ENCODE peak calls at places on chromosomes 12 and 14, in six cellular contexts. One of them, this sample, is unnamed.

GRCh38 chr12:61798778-61799177 is 461.4 kb upstream of the USP15 start:
- DNase-seq in ovary: no peak
- DNase-seq in K562: no peak
- DNase-seq in GM12878: no peak
- DNase-seq in SK-N-SH: no peak
- DNase-seq in A549: no peak
- DNase-seq in this sample: no peak

GRCh38 chr12:114339626-114340025 is 66.3 kb downstream of the TBX5 start:
- DNase-seq in A549: no peak
- DNase-seq in GM12878: no peak
- DNase-seq in ovary: no peak
- DNase-seq in K562: no peak
- DNase-seq in SK-N-SH: no peak
- DNase-seq in this sample: no peak

GRCh38 chr14:71142375-71143038 is 235.2 kb downstream of the PCNX1 start:
- DNase-seq in K562: no peak
- DNase-seq in SK-N-SH: no peak
- DNase-seq in A549: no peak
- DNase-seq in GM12878: peak
- DNase-seq in ovary: no peak
- DNase-seq in this sample: no peak

GRCh38 chr14:50920482-50921225 is 23.6 kb downstream of the PYGL start:
- DNase-seq in A549: peak
- DNase-seq in GM12878: no peak
- DNase-seq in SK-N-SH: no peak
- DNase-seq in K562: no peak
- DNase-seq in ovary: no peak
- DNase-seq in this sample: no peak

GRCh38 chr12:14567311-14568195 is at the start of gene PLBD1:
- DNase-seq in K562: peak
- DNase-seq in ovary: peak
- DNase-seq in SK-N-SH: peak
- DNase-seq in GM12878: no peak
- DNase-seq in A549: peak
- DNase-seq in this sample: peak

GRCh38 chr14:60163741-60164140 is 1.5 kb downstream of the DHRS7 start:
- DNase-seq in SK-N-SH: no peak
- DNase-seq in GM12878: no peak
- DNase-seq in A549: no peak
- DNase-seq in ovary: no peak
- DNase-seq in K562: no peak
- DNase-seq in this sample: no peak

GRCh38 chr12:124422142-124422569 is 127.3 kb downstream of the RFLNA start:
- DNase-seq in SK-N-SH: no peak
- DNase-seq in ovary: peak
- DNase-seq in K562: peak
- DNase-seq in A549: peak
- DNase-seq in GM12878: no peak
- DNase-seq in this sample: peak

GRCh38 chr14:51869426-51870113 is 9.2 kb downstream of the GNG2 start:
- DNase-seq in A549: no peak
- DNase-seq in K562: no peak
- DNase-seq in GM12878: no peak
- DNase-seq in SK-N-SH: no peak
- DNase-seq in ovary: no peak
- DNase-seq in this sample: no peak

GRCh38 chr14:70814466-70814865 is 5.2 kb upstream of the MAP3K9 start:
- DNase-seq in ovary: no peak
- DNase-seq in A549: no peak
- DNase-seq in GM12878: no peak
- DNase-seq in K562: no peak
- DNase-seq in SK-N-SH: no peak
- DNase-seq in this sample: no peak

GRCh38 chr14:65502676-65503124 is 90.2 kb downstream of the FUT8 start:
- DNase-seq in K562: no peak
- DNase-seq in ovary: no peak
- DNase-seq in GM12878: peak
- DNase-seq in A549: no peak
- DNase-seq in SK-N-SH: no peak
- DNase-seq in this sample: no peak

GRCh38 chr14:80636071-80636470 is 305.5 kb downstream of the CEP128 start:
- DNase-seq in A549: peak
- DNase-seq in K562: no peak
- DNase-seq in GM12878: no peak
- DNase-seq in SK-N-SH: no peak
- DNase-seq in ovary: no peak
- DNase-seq in this sample: no peak

GRCh38 chr12:10618338-10618987 is 5.1 kb upstream of the MAGOHB start:
- DNase-seq in SK-N-SH: no peak
- DNase-seq in A549: peak
- DNase-seq in ovary: no peak
- DNase-seq in K562: peak
- DNase-seq in GM12878: no peak
- DNase-seq in this sample: no peak

GRCh38 chr12:111446044-111446581 is 40.4 kb downstream of the SH2B3 start:
- DNase-seq in GM12878: no peak
- DNase-seq in ovary: no peak
- DNase-seq in SK-N-SH: peak
- DNase-seq in A549: no peak
- DNase-seq in K562: peak
- DNase-seq in this sample: peak

GRCh38 chr14:80164991-80165390 is 46.3 kb downstream of the DIO2 start:
- DNase-seq in ovary: no peak
- DNase-seq in A549: no peak
- DNase-seq in K562: no peak
- DNase-seq in GM12878: no peak
- DNase-seq in SK-N-SH: no peak
- DNase-seq in this sample: no peak

GRCh38 chr14:74550071-74550470 is 56.5 kb downstream of the ISCA2 start:
- DNase-seq in K562: no peak
- DNase-seq in GM12878: no peak
- DNase-seq in SK-N-SH: no peak
- DNase-seq in ovary: no peak
- DNase-seq in A549: no peak
- DNase-seq in this sample: no peak

GRCh38 chr14:24334431-24335271 is at the start of gene ADCY4:
- DNase-seq in ovary: no peak
- DNase-seq in GM12878: no peak
- DNase-seq in K562: no peak
- DNase-seq in SK-N-SH: peak
- DNase-seq in A549: no peak
- DNase-seq in this sample: no peak

GRCh38 chr12:71865166-71865713 is 25.7 kb downstream of the TBC1D15 start:
- DNase-seq in A549: peak
- DNase-seq in ovary: no peak
- DNase-seq in GM12878: no peak
- DNase-seq in K562: no peak
- DNase-seq in SK-N-SH: no peak
- DNase-seq in this sample: no peak

GRCh38 chr14:50318031-50318626 is 6.0 kb downstream of the DMAC2L start:
- DNase-seq in ovary: no peak
- DNase-seq in GM12878: no peak
- DNase-seq in A549: peak
- DNase-seq in K562: no peak
- DNase-seq in SK-N-SH: peak
- DNase-seq in this sample: no peak

GRCh38 chr12:110930348-110931314 is 10.3 kb upstream of the MYL2 start:
- DNase-seq in K562: no peak
- DNase-seq in GM12878: no peak
- DNase-seq in ovary: no peak
- DNase-seq in A549: no peak
- DNase-seq in SK-N-SH: no peak
- DNase-seq in this sample: no peak

GRCh38 chr14:94079891-94080605 is 954 bp downstream of the DDX24 start:
- DNase-seq in GM12878: no peak
- DNase-seq in A549: no peak
- DNase-seq in K562: no peak
- DNase-seq in SK-N-SH: no peak
- DNase-seq in ovary: no peak
- DNase-seq in this sample: no peak

GRCh38 chr12:112997506-112997905 is 19.2 kb downstream of the OAS2 start:
- DNase-seq in SK-N-SH: no peak
- DNase-seq in ovary: no peak
- DNase-seq in GM12878: no peak
- DNase-seq in A549: no peak
- DNase-seq in K562: no peak
- DNase-seq in this sample: no peak

GRCh38 chr12:92821142-92821541 is 108.0 kb downstream of the EEA1 start:
- DNase-seq in SK-N-SH: no peak
- DNase-seq in A549: no peak
- DNase-seq in ovary: no peak
- DNase-seq in GM12878: no peak
- DNase-seq in K562: no peak
- DNase-seq in this sample: no peak

GRCh38 chr14:72604133-72604532 is 289.8 kb downstream of the DPF3 start:
- DNase-seq in A549: no peak
- DNase-seq in GM12878: no peak
- DNase-seq in K562: no peak
- DNase-seq in SK-N-SH: no peak
- DNase-seq in ovary: no peak
- DNase-seq in this sample: no peak

GRCh38 chr14:22646570-22647254 is 2.6 kb upstream of the OR6J1 start:
- DNase-seq in GM12878: no peak
- DNase-seq in K562: no peak
- DNase-seq in SK-N-SH: no peak
- DNase-seq in A549: peak
- DNase-seq in ovary: no peak
- DNase-seq in this sample: no peak

GRCh38 chr14:76500480-76500879 is 124.5 kb downstream of the ESRRB start:
- DNase-seq in K562: no peak
- DNase-seq in ovary: no peak
- DNase-seq in SK-N-SH: no peak
- DNase-seq in A549: no peak
- DNase-seq in GM12878: no peak
- DNase-seq in this sample: no peak

GRCh38 chr12:3022411-3022810 is 54.8 kb upstream of the TSPAN9 start:
- DNase-seq in SK-N-SH: no peak
- DNase-seq in A549: no peak
- DNase-seq in ovary: no peak
- DNase-seq in K562: no peak
- DNase-seq in GM12878: no peak
- DNase-seq in this sample: no peak

GRCh38 chr14:46769292-46769691 is 117.7 kb upstream of the RPL10L start:
- DNase-seq in GM12878: peak
- DNase-seq in SK-N-SH: no peak
- DNase-seq in A549: no peak
- DNase-seq in K562: no peak
- DNase-seq in ovary: no peak
- DNase-seq in this sample: no peak

GRCh38 chr14:104142136-104143041 is 4.0 kb downstream of the KIF26A start:
- DNase-seq in A549: no peak
- DNase-seq in K562: no peak
- DNase-seq in SK-N-SH: peak
- DNase-seq in ovary: no peak
- DNase-seq in GM12878: no peak
- DNase-seq in this sample: no peak

GRCh38 chr14:104144911-104145825 is 6.8 kb downstream of the KIF26A start:
- DNase-seq in K562: no peak
- DNase-seq in SK-N-SH: peak
- DNase-seq in GM12878: no peak
- DNase-seq in ovary: peak
- DNase-seq in A549: no peak
- DNase-seq in this sample: no peak

GRCh38 chr14:104144453-104144790 is 6.0 kb downstream of the KIF26A start:
- DNase-seq in A549: no peak
- DNase-seq in K562: no peak
- DNase-seq in SK-N-SH: no peak
- DNase-seq in ovary: no peak
- DNase-seq in GM12878: no peak
- DNase-seq in this sample: no peak

GRCh38 chr14:104143071-104143470 is 4.7 kb downstream of the KIF26A start:
- DNase-seq in SK-N-SH: peak
- DNase-seq in A549: no peak
- DNase-seq in K562: no peak
- DNase-seq in GM12878: no peak
- DNase-seq in ovary: no peak
- DNase-seq in this sample: no peak

GRCh38 chr14:104143521-104144452 is 5.4 kb downstream of the KIF26A start:
- DNase-seq in K562: no peak
- DNase-seq in ovary: peak
- DNase-seq in SK-N-SH: peak
- DNase-seq in A549: no peak
- DNase-seq in GM12878: no peak
- DNase-seq in this sample: peak
- TF ChIP-seq EP300 in K562: no peak
- TF ChIP-seq EP300 in ovary: no peak
- TF ChIP-seq EP300 in SK-N-SH: no peak
- TF ChIP-seq EP300 in A549: no peak
- TF ChIP-seq EP300 in GM12878: no peak
- TF ChIP-seq EP300 in this sample: no peak

GRCh38 chr12:56007148-56007891 is 10.2 kb downstream of the SUOX start:
- DNase-seq in K562: peak
- DNase-seq in A549: peak
- DNase-seq in SK-N-SH: peak
- DNase-seq in ovary: peak
- DNase-seq in GM12878: peak
- DNase-seq in this sample: peak
- H3K27ac ChIP-seq in K562: peak
- H3K27ac ChIP-seq in A549: peak
- H3K27ac ChIP-seq in SK-N-SH: peak
- H3K27ac ChIP-seq in ovary: peak
- H3K27ac ChIP-seq in GM12878: peak
- H3K27ac ChIP-seq in this sample: peak

GRCh38 chr12:49020441-49020840 is 1.9 kb upstream of the PRKAG1 start:
- DNase-seq in K562: no peak
- DNase-seq in SK-N-SH: peak
- DNase-seq in GM12878: no peak
- DNase-seq in ovary: peak
- DNase-seq in A549: no peak
- DNase-seq in this sample: no peak

GRCh38 chr12:49019435-49020317 is 1.1 kb upstream of the PRKAG1 start:
- DNase-seq in SK-N-SH: peak
- DNase-seq in ovary: peak
- DNase-seq in K562: peak
- DNase-seq in A549: peak
- DNase-seq in GM12878: no peak
- DNase-seq in this sample: no peak

GRCh38 chr12:49019120-49019430 is 499 bp upstream of the PRKAG1 start:
- DNase-seq in SK-N-SH: no peak
- DNase-seq in GM12878: no peak
- DNase-seq in A549: no peak
- DNase-seq in ovary: no peak
- DNase-seq in K562: no peak
- DNase-seq in this sample: no peak

GRCh38 chr12:49017764-49018281 is 753 bp downstream of the PRKAG1 start:
- DNase-seq in K562: peak
- DNase-seq in SK-N-SH: peak
- DNase-seq in A549: no peak
- DNase-seq in ovary: no peak
- DNase-seq in GM12878: no peak
- DNase-seq in this sample: no peak

GRCh38 chr12:49018282-49019119 is at the start of gene PRKAG1:
- DNase-seq in A549: peak
- DNase-seq in ovary: peak
- DNase-seq in GM12878: peak
- DNase-seq in SK-N-SH: peak
- DNase-seq in K562: peak
- DNase-seq in this sample: peak
- TF ChIP-seq EP300 in A549: no peak
- TF ChIP-seq EP300 in ovary: no peak
- TF ChIP-seq EP300 in GM12878: no peak
- TF ChIP-seq EP300 in SK-N-SH: no peak
- TF ChIP-seq EP300 in K562: peak
- TF ChIP-seq EP300 in this sample: peak

GRCh38 chr12:6327159-6327558 is 14.7 kb downstream of the TNFRSF1A start:
- DNase-seq in SK-N-SH: no peak
- DNase-seq in ovary: no peak
- DNase-seq in A549: no peak
- DNase-seq in GM12878: no peak
- DNase-seq in K562: no peak
- DNase-seq in this sample: no peak
- H3K27ac ChIP-seq in SK-N-SH: no peak
- H3K27ac ChIP-seq in ovary: peak
- H3K27ac ChIP-seq in A549: peak
- H3K27ac ChIP-seq in GM12878: no peak
- H3K27ac ChIP-seq in K562: no peak
- H3K27ac ChIP-seq in this sample: peak

This sample was measured in stomach.